ENCODE peak calls at places on chromosomes 4 and X, in eight cellular contexts. Y is heart left ventricle, C is lung, H is sigmoid colon, U is ascending aorta, W is PC-9, G is suprapubic skin, V is SK-N-SH. A is an unnamed sample.

GRCh38 chr4:134628074-134628473 is 426.5 kb upstream of the PABPC4L start:
- DNase-seq in C (no peak), Y (no peak), H (no peak), V (no peak), W (no peak), G (no peak), U (no peak), A (no peak)

GRCh38 chrX:107747596-107748161 is 27.9 kb downstream of the TSC22D3 start:
- DNase-seq in Y (no peak), C (peak), U (no peak), H (no peak), W (peak), G (no peak), V (no peak), A (peak)

GRCh38 chr4:176238157-176238608 is 30.8 kb downstream of the ASB5 start:
- DNase-seq in Y (no peak), W (no peak), H (no peak), U (no peak), G (no peak), C (no peak), V (no peak), A (no peak)

GRCh38 chrX:96619588-96619987 is 65.1 kb upstream of the DIAPH2 start:
- DNase-seq in W (no peak), V (no peak), H (no peak), C (no peak), Y (no peak), U (no peak), G (no peak), A (no peak)

GRCh38 chr4:105158837-105159236 is 12.2 kb downstream of the TET2 start:
- DNase-seq in W (no peak), G (no peak), V (no peak), H (peak), U (no peak), Y (no peak), C (peak), A (no peak)

GRCh38 chr4:40887690-40888089 is 137.9 kb downstream of the NSUN7 start:
- DNase-seq in H (no peak), V (no peak), Y (no peak), U (no peak), C (peak), G (no peak), W (no peak), A (no peak)

GRCh38 chr4:1208970-1209704 is 36.8 kb upstream of the SPON2 start:
- DNase-seq in V (no peak), W (no peak), C (no peak), H (peak), U (no peak), G (peak), Y (no peak), A (no peak)

GRCh38 chrX:30967516-30967915 is 78.5 kb upstream of the TAB3 start:
- DNase-seq in G (no peak), V (no peak), U (no peak), W (no peak), C (no peak), H (no peak), Y (no peak), A (no peak)

GRCh38 chrX:103002576-103002975 is 61.4 kb downstream of the BEX1 start:
- DNase-seq in C (no peak), H (no peak), Y (no peak), V (no peak), G (no peak), U (no peak), W (no peak), A (no peak)

GRCh38 chr4:57943672-57944071 is 833.5 kb upstream of the IGFBP7 start:
- DNase-seq in Y (no peak), V (no peak), G (no peak), W (peak), H (no peak), C (no peak), U (no peak), A (no peak)

GRCh38 chrX:117335209-117335608 is 781.4 kb downstream of the KLHL13 start:
- DNase-seq in W (no peak), G (no peak), V (no peak), U (no peak), Y (no peak), C (no peak), H (no peak), A (no peak)

GRCh38 chrX:1422135-1422465 is 30.2 kb upstream of the SLC25A6 start:
- DNase-seq in Y (no peak), H (peak), V (no peak), W (no peak), G (no peak), C (no peak), U (no peak), A (no peak)

GRCh38 chr4:164224871-164225270 is 529.1 kb upstream of the SMIM31 start:
- DNase-seq in U (no peak), H (no peak), Y (no peak), W (no peak), C (no peak), V (no peak), G (no peak), A (no peak)

GRCh38 chr4:52001616-52002015 is 18.5 kb downstream of the LRRC66 start:
- DNase-seq in V (no peak), H (no peak), Y (no peak), C (no peak), U (no peak), W (peak), G (no peak), A (peak)

GRCh38 chr4:83282049-83282535 is 2.5 kb downstream of the COQ2 start:
- DNase-seq in Y (no peak), C (no peak), V (peak), H (no peak), U (no peak), W (peak), G (no peak), A (peak)

GRCh38 chr4:73853246-73853704 is at the start of gene PF4V1:
- DNase-seq in H (peak), W (no peak), Y (no peak), C (no peak), U (no peak), V (no peak), G (no peak), A (no peak)

GRCh38 chr4:108762559-108763225 is at the start of gene ETNPPL:
- DNase-seq in G (no peak), V (peak), C (no peak), H (peak), W (no peak), Y (peak), U (no peak), A (no peak)

GRCh38 chr4:5990446-5991160 is 27.6 kb downstream of the C4orf50 start:
- DNase-seq in W (no peak), Y (no peak), U (no peak), V (no peak), G (peak), C (no peak), H (peak), A (no peak)

GRCh38 chr4:60648774-60649173 is 551.4 kb upstream of the ADGRL3 start:
- DNase-seq in W (no peak), Y (no peak), C (no peak), U (no peak), H (no peak), V (no peak), G (no peak), A (peak)

GRCh38 chrX:22325091-22325490 is 52.4 kb downstream of the CBLL2 start:
- DNase-seq in Y (no peak), U (no peak), V (no peak), W (no peak), H (no peak), C (no peak), G (no peak), A (no peak)

GRCh38 chr4:85607624-85608023 is 132.7 kb downstream of the ARHGAP24 start:
- DNase-seq in W (no peak), G (no peak), C (no peak), H (no peak), V (no peak), U (no peak), Y (no peak), A (no peak)

GRCh38 chr4:40856836-40857362 is 107.1 kb downstream of the NSUN7 start:
- DNase-seq in Y (peak), W (peak), U (peak), G (no peak), V (peak), C (peak), H (peak), A (peak)

GRCh38 chr4:109389367-109390118 is 44.1 kb upstream of the SEC24B start:
- DNase-seq in V (peak), G (no peak), W (no peak), U (no peak), Y (no peak), H (no peak), C (no peak), A (no peak)

GRCh38 chr4:21387683-21388082 is 560.9 kb downstream of the KCNIP4 start:
- DNase-seq in V (no peak), W (no peak), Y (no peak), U (no peak), C (no peak), H (no peak), G (no peak), A (no peak)

GRCh38 chr4:160375746-160376452 is 1273.0 kb downstream of the RAPGEF2 start:
- DNase-seq in Y (no peak), W (no peak), G (no peak), C (no peak), U (no peak), V (no peak), H (no peak), A (no peak)

GRCh38 chrX:56813318-56813837 is 84.3 kb downstream of the NBDY start:
- DNase-seq in W (peak), Y (no peak), U (no peak), V (no peak), C (no peak), H (no peak), G (peak), A (peak)

GRCh38 chr4:10667651-10668341 is 16.8 kb downstream of the CLNK start:
- DNase-seq in U (no peak), Y (no peak), W (no peak), H (no peak), V (no peak), G (no peak), C (no peak), A (no peak)

GRCh38 chrX:134251241-134251640 is 14.3 kb downstream of the CCDC160 start:
- DNase-seq in U (no peak), H (no peak), C (no peak), Y (no peak), W (no peak), G (no peak), V (no peak), A (no peak)

GRCh38 chr4:41747230-41748055 is 1.1 kb downstream of the PHOX2B start:
- DNase-seq in W (no peak), V (peak), U (no peak), C (no peak), H (no peak), G (no peak), Y (no peak), A (no peak)

GRCh38 chrX:43880439-43880838 is 1.8 kb downstream of the MAOB start:
- DNase-seq in U (no peak), G (no peak), H (no peak), Y (no peak), W (no peak), C (no peak), V (no peak), A (peak)

GRCh38 chr4:107757860-107758476 is 37.9 kb upstream of the PAPSS1 start:
- DNase-seq in U (no peak), C (no peak), V (peak), G (no peak), Y (no peak), H (no peak), W (no peak), A (peak)

GRCh38 chrX:126820700-126821420 is 1.3 kb downstream of the PRR32 start:
- DNase-seq in U (no peak), H (no peak), V (no peak), Y (no peak), G (no peak), W (no peak), C (peak), A (no peak)

GRCh38 chr4:33941854-33942253 is 2302.5 kb downstream of the ARAP2 start:
- DNase-seq in W (no peak), H (no peak), U (no peak), C (no peak), Y (no peak), G (no peak), V (peak), A (peak)

GRCh38 chrX:132716006-132716405 is 227.2 kb upstream of the MBNL3 start:
- DNase-seq in Y (no peak), W (no peak), C (no peak), G (no peak), H (no peak), V (peak), U (no peak), A (no peak)

GRCh38 chr4:160110891-160111290 is 1008.0 kb downstream of the RAPGEF2 start:
- DNase-seq in C (no peak), G (no peak), U (no peak), H (no peak), W (no peak), Y (no peak), V (peak), A (no peak)

GRCh38 chr4:37101196-37101595 is 143.3 kb upstream of the NWD2 start:
- DNase-seq in Y (no peak), V (no peak), W (no peak), G (no peak), U (no peak), H (no peak), C (no peak), A (no peak)
- TF ChIP-seq CTCF in Y (no peak), V (no peak), W (no peak), G (no peak), U (no peak), H (no peak), C (no peak), A (no peak)

DNA sequence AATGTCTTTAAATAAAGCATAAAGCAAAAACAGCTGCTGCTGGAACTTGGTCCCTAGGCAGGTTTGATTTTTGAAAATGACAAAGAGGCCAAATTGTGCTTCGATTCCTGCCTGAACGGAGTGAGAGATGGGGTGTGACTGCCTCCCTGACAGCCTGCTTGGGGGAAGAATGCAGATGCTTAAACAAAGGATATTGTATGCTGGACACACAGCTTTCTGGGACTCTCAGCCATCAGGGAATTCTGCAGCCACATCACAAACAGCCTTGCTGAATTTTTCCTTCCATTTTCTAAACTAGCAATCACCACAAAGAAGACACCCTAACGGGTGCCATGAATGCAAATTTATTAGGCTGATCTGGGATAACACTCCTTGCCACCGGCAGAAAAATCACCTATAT is 83.9 kb upstream of the CPEB2 start:
- DNase-seq in U (no peak), G (no peak), V (no peak), H (no peak), Y (no peak), W (no peak), C (no peak), A (no peak)
- H3K27ac ChIP-seq in U (no peak), G (no peak), V (no peak), H (no peak), Y (no peak), W (no peak), C (no peak), A (no peak)

GRCh38 chrX:18406531-18407266 is 18.7 kb upstream of the CDKL5 start:
- DNase-seq in Y (no peak), G (no peak), W (no peak), V (no peak), C (no peak), H (no peak), U (no peak), A (no peak)

GRCh38 chrX:18415386-18415785 is 10.0 kb upstream of the CDKL5 start:
- DNase-seq in H (no peak), V (no peak), W (no peak), C (no peak), G (no peak), U (no peak), Y (no peak), A (no peak)

GRCh38 chrX:18410038-18410437 is 15.4 kb upstream of the CDKL5 start:
- DNase-seq in C (no peak), V (peak), H (no peak), U (no peak), Y (no peak), G (no peak), W (no peak), A (no peak)
- TF ChIP-seq CTCF in C (no peak), V (peak), H (no peak), U (no peak), Y (peak), G (no peak), W (peak), A (peak)

GRCh38 chr4:142582340-142582739 is 263.8 kb downstream of the INPP4B start:
- DNase-seq in V (no peak), U (no peak), H (no peak), G (no peak), C (no peak), Y (no peak), W (no peak), A (no peak)

GRCh38 chr4:142581891-142582290 is 264.2 kb downstream of the INPP4B start:
- DNase-seq in H (no peak), C (no peak), U (no peak), W (no peak), V (no peak), Y (no peak), G (no peak), A (no peak)

GRCh38 chr4:142579483-142579882 is 266.6 kb downstream of the INPP4B start:
- DNase-seq in G (no peak), W (no peak), C (no peak), V (no peak), Y (no peak), H (no peak), U (no peak), A (no peak)

GRCh38 chr4:142583708-142584107 is 262.4 kb downstream of the INPP4B start:
- DNase-seq in W (no peak), V (no peak), H (no peak), U (no peak), G (no peak), C (no peak), Y (no peak), A (no peak)

GRCh38 chr4:142585411-142585810 is 260.7 kb downstream of the INPP4B start:
- DNase-seq in G (no peak), W (no peak), U (no peak), Y (no peak), V (no peak), H (no peak), C (no peak), A (no peak)
- H3K27ac ChIP-seq in G (no peak), W (no peak), U (no peak), Y (no peak), V (no peak), H (no peak), C (no peak), A (no peak)

GRCh38 chr4:2827071-2827873 is 16.4 kb upstream of the ADD1 start:
- DNase-seq in C (no peak), G (no peak), U (peak), Y (no peak), W (no peak), H (peak), V (no peak), A (no peak)
- TF ChIP-seq CTCF in C (no peak), G (no peak), U (no peak), Y (no peak), W (no peak), H (no peak), V (no peak), A (no peak)

A was measured in RWPE1.